ENCODE peak calls at places on chromosome 3, in five cellular contexts. L is spleen; D is activated CD8-positive, alpha-beta memory T cell treated with anti-CD3 and anti-CD28 coated beads, Interleukin-2, amount 50 U/mL, for 48 hours; Z is stimulated activated CD8-positive, alpha-beta memory T cell treated with anti-CD3 and anti-CD28 coated beads, Interleukin-2, amount 100 ng/mL, for 48 hours; W is AG08396. C is an unnamed sample.

GRCh38 chr3:37741644-37742043 is 120.0 kb upstream of the CTDSPL start:
- DNase-seq in Z (no peak), D (no peak), W (peak), L (peak), C (peak)

GRCh38 chr3:185880600-185880999 is 55.8 kb upstream of the IGF2BP2 start:
- DNase-seq in Z (no peak), D (no peak), W (no peak), L (no peak), C (no peak)

GRCh38 chr3:115381573-115381912 is 234.5 kb upstream of the ZBTB20 start:
- DNase-seq in D (no peak), L (no peak), Z (no peak), W (no peak), C (no peak)

GRCh38 chr3:30503431-30503830 is 103.0 kb upstream of the TGFBR2 start:
- DNase-seq in W (no peak), L (no peak), D (no peak), Z (no peak), C (no peak)

GRCh38 chr3:148794357-148794756 is 33.3 kb upstream of the CPB1 start:
- DNase-seq in Z (no peak), D (no peak), W (no peak), L (no peak), C (no peak)

GRCh38 chr3:177498037-177498857 is 301.0 kb upstream of the TBL1XR1 start:
- DNase-seq in Z (no peak), W (no peak), L (no peak), D (no peak), C (no peak)

GRCh38 chr3:117558681-117559080 is 849.1 kb downstream of the TUSC7 start:
- DNase-seq in W (no peak), L (no peak), D (no peak), Z (no peak), C (no peak)

GRCh38 chr3:117793684-117794304 is 1084.2 kb downstream of the TUSC7 start:
- DNase-seq in D (no peak), L (no peak), Z (no peak), W (no peak), C (no peak)

GRCh38 chr3:4726549-4726948 is 233.4 kb downstream of the ITPR1 start:
- DNase-seq in Z (no peak), D (no peak), L (no peak), W (no peak), C (no peak)

GRCh38 chr3:119240101-119240581 is 537 bp downstream of the B4GALT4 start:
- DNase-seq in L (no peak), W (no peak), Z (peak), D (no peak), C (no peak)

GRCh38 chr3:123301331-123302184 is 99.8 kb downstream of the SEC22A start:
- DNase-seq in L (peak), Z (no peak), W (no peak), D (no peak), C (peak)